ENCODE peak calls at places on chromosome 3, in five cellular contexts. S is astrocyte of the spinal cord, Q is AG09319, A is AG09309, M is RWPE1. Y is an unnamed sample.

GRCh38 chr3:56974242-56974945 is 86.1 kb upstream of the SPATA12 start:
- DNase-seq in Q (no peak), S (peak), A (no peak), M (no peak), Y (no peak)

GRCh38 chr3:123559040-123559861 is 25.6 kb downstream of the HACD2 start:
- DNase-seq in M (peak), Q (peak), A (no peak), S (peak), Y (peak)

GRCh38 chr3:132786890-132787289 is 64.7 kb upstream of the NPHP3 start:
- DNase-seq in S (no peak), Q (no peak), A (no peak), M (no peak), Y (no peak)

GRCh38 chr3:126468028-126468891 is 7.4 kb downstream of the ZXDC start:
- DNase-seq in M (no peak), S (no peak), A (no peak), Q (no peak), Y (no peak)

GRCh38 chr3:18098960-18099587 is 326.1 kb downstream of the SATB1 start:
- DNase-seq in S (peak), A (peak), M (peak), Q (peak), Y (no peak)

GRCh38 chr3:141477224-141477623 is 9.6 kb upstream of the RASA2 start:
- DNase-seq in A (peak), Q (no peak), M (peak), S (peak), Y (no peak)

GRCh38 chr3:195870442-195870841 is 37.9 kb downstream of the TNK2 start:
- DNase-seq in M (peak), Q (no peak), S (no peak), A (no peak), Y (no peak)

GRCh38 chr3:151460774-151461450 is at the start of gene IGSF10:
- DNase-seq in A (no peak), M (peak), S (no peak), Q (no peak), Y (no peak)

GRCh38 chr3:5187920-5188418 is 462 bp downstream of the EDEM1 start:
- DNase-seq in Q (no peak), M (peak), S (no peak), A (no peak), Y (peak)

GRCh38 chr3:182565916-182566524 is 227.3 kb upstream of the ATP11B start:
- DNase-seq in Q (no peak), M (no peak), S (peak), A (no peak), Y (no peak)

GRCh38 chr3:181326637-181327223 is 337.2 kb upstream of the DNAJC19 start:
- DNase-seq in S (peak), A (no peak), Q (no peak), M (peak), Y (peak)

GRCh38 chr3:31974454-31974853 is 6.6 kb downstream of the OSBPL10 start:
- DNase-seq in Q (no peak), M (no peak), S (peak), A (no peak), Y (no peak)

GRCh38 chr3:168024537-168024941 is 71.2 kb downstream of the GOLIM4 start:
- DNase-seq in S (peak), A (peak), M (no peak), Q (peak), Y (no peak)

GRCh38 chr3:179076243-179077027 is 4.8 kb upstream of the ZMAT3 start:
- DNase-seq in A (no peak), Q (no peak), M (no peak), S (no peak), Y (peak)

GRCh38 chr3:168249048-168249538 is 153.4 kb upstream of the GOLIM4 start:
- DNase-seq in S (peak), M (no peak), A (no peak), Q (no peak), Y (peak)

GRCh38 chr3:22990291-22991200 is 212.6 kb upstream of the UBE2E2 start:
- DNase-seq in M (no peak), A (no peak), Q (no peak), S (no peak), Y (no peak)

GRCh38 chr3:24595801-24596200 is 101.2 kb upstream of the THRB start:
- DNase-seq in A (peak), M (peak), S (no peak), Q (no peak), Y (no peak)

GRCh38 chr3:13500133-13500885 is 20.2 kb downstream of the HDAC11 start:
- DNase-seq in S (no peak), Q (no peak), A (no peak), M (no peak), Y (no peak)

GRCh38 chr3:134495980-134496379 is 10.1 kb downstream of the CEP63 start:
- DNase-seq in S (no peak), A (no peak), M (no peak), Q (no peak), Y (no peak)

GRCh38 chr3:156174229-156174847 is 54.0 kb downstream of the KCNAB1 start:
- DNase-seq in A (no peak), M (no peak), Q (no peak), S (peak), Y (peak)

GRCh38 chr3:183253364-183253960 is 409 bp downstream of the B3GNT5 start:
- DNase-seq in A (no peak), M (no peak), S (peak), Q (peak), Y (no peak)

GRCh38 chr3:13853256-13853977 is 26.5 kb downstream of the WNT7A start:
- DNase-seq in A (no peak), Q (no peak), M (no peak), S (no peak), Y (no peak)

GRCh38 chr3:107753494-107753893 is 230.7 kb downstream of the BBX start:
- DNase-seq in A (no peak), Q (no peak), S (peak), M (peak), Y (peak)

GRCh38 chr3:46846624-46847542 is 16.4 kb downstream of the MYL3 start:
- DNase-seq in M (no peak), S (no peak), Q (no peak), A (no peak), Y (no peak)

GRCh38 chr3:135226057-135226456 is 431.0 kb downstream of the EPHB1 start:
- DNase-seq in Q (no peak), S (no peak), A (no peak), M (no peak), Y (peak)

GRCh38 chr3:53817809-53818208 is 28.4 kb downstream of the CHDH start:
- DNase-seq in A (no peak), S (no peak), M (no peak), Q (no peak), Y (no peak)

GRCh38 chr3:135090020-135090717 is 295.1 kb downstream of the EPHB1 start:
- DNase-seq in S (no peak), Q (no peak), M (no peak), A (no peak), Y (no peak)

GRCh38 chr3:79885407-79885806 is 117.6 kb upstream of the ROBO1 start:
- DNase-seq in M (no peak), S (no peak), A (no peak), Q (no peak), Y (no peak)

GRCh38 chr3:132342615-132343014 is 25.4 kb downstream of the ACP3 start:
- DNase-seq in Q (no peak), S (no peak), A (no peak), M (no peak), Y (no peak)

GRCh38 chr3:123069021-123069381 is 2.2 kb downstream of the PDIA5 start:
- DNase-seq in A (no peak), M (no peak), Q (no peak), S (no peak), Y (no peak)

GRCh38 chr3:64687781-64688515 is at the start of gene ADAMTS9:
- DNase-seq in S (peak), Q (no peak), A (no peak), M (no peak), Y (no peak)

GRCh38 chr3:13213490-13213889 is 140.3 kb upstream of the IQSEC1 start:
- DNase-seq in S (no peak), A (no peak), M (no peak), Q (no peak), Y (no peak)

GRCh38 chr3:41434781-41435180 is 235.5 kb downstream of the CTNNB1 start:
- DNase-seq in M (no peak), A (no peak), Q (no peak), S (peak), Y (no peak)

DNA sequence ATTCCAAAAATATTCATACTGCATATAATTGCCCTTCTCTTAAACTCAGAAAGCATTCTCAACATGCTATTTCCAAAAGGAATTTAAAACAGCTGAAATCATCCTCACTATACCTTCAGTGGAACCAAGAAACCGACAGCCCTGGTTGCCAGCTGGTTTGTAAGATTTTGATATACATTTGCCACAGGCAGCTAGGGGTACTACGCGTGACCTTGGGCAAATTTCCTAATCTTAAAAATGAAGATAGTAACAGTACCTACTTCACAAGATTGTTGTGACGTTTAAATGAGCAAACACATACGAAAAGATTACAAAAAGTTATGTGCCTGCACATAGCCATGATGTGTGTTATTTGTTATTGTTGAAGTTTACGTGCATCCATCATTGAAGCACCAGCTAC is 7.3 kb downstream of the C3orf70 start:
- DNase-seq in S (no peak), A (no peak), Q (no peak), M (no peak), Y (no peak)
- TF ChIP-seq CTCF in S (no peak), A (no peak), Q (no peak), M (no peak), Y (no peak)

DNA sequence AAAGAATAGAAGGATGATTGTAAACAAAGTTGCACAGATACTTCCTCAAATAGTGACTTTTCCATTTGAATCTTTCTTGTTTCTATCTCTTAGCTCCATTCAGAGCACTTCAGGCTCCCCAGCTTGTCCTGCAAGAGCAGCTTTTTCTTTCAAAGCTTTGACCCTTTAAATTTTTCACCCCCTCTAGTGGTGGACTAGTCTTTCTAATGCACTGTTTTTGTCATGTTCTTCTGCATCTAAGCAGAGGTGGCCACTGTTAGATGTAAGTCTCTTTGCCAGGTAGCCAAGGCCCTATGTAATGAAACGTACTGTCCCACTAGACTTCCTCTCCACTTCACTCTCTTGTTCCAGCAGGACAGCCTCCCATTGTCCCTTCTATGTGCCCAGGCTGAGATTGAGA is 74.0 kb upstream of the MANF start:
- DNase-seq in M (peak), A (no peak), Q (peak), S (peak), Y (peak)
- TF ChIP-seq CTCF in M (peak), A (peak), Q (peak), S (peak), Y (peak)

DNA sequence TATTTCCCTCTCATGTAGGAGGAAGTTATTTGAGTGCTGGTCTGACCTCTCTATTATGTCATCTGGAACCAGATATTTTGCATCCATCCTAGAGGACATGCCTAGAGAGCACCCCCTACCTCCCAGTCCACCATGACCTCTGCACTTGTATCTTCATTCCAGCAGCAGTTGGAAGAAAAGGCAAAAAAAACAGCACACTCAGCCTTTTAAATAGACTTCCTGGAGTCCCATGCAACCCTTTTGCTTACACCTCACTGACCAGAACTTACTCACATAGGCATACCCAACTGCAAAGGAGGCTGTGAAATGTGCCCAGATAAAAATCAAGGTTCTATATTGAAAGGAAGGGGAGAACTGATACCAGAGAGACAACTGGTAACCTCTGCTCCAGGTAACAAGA is 92.3 kb upstream of the FHIT start:
- DNase-seq in A (no peak), S (no peak), Q (no peak), M (no peak), Y (no peak)
- TF ChIP-seq CTCF in A (no peak), S (no peak), Q (no peak), M (no peak), Y (no peak)

GRCh38 chr3:174126990-174127758 is 729.6 kb downstream of the NLGN1 start:
- DNase-seq in A (no peak), M (peak), Q (no peak), S (no peak), Y (no peak)

GRCh38 chr3:174120997-174121396 is 723.5 kb downstream of the NLGN1 start:
- DNase-seq in Q (no peak), A (no peak), S (no peak), M (no peak), Y (no peak)

GRCh38 chr3:174122411-174122810 is 724.9 kb downstream of the NLGN1 start:
- DNase-seq in M (no peak), A (no peak), S (no peak), Q (no peak), Y (no peak)

GRCh38 chr3:174125267-174125844 is 727.8 kb downstream of the NLGN1 start:
- DNase-seq in S (peak), M (peak), Q (peak), A (peak), Y (no peak)
- TF ChIP-seq CTCF in S (peak), M (no peak), Q (peak), A (peak), Y (peak)

GRCh38 chr3:72587282-72587681 is 261.0 kb downstream of the SHQ1 start:
- DNase-seq in M (no peak), A (no peak), Q (no peak), S (no peak), Y (no peak)
- TF ChIP-seq CTCF in M (no peak), A (no peak), Q (no peak), S (no peak), Y (no peak)

GRCh38 chr3:50358355-50358926 is 880 bp downstream of the TMEM115 start:
- DNase-seq in Q (no peak), S (no peak), M (no peak), A (no peak), Y (no peak)

GRCh38 chr3:50356553-50356952 is 2.8 kb downstream of the TMEM115 start:
- DNase-seq in Q (no peak), S (no peak), A (no peak), M (no peak), Y (no peak)

GRCh38 chr3:50354850-50355249 is 4.2 kb downstream of the CYB561D2 start:
- DNase-seq in M (no peak), A (no peak), Q (no peak), S (no peak), Y (no peak)

GRCh38 chr3:50354186-50354764 is 3.6 kb downstream of the CYB561D2 start:
- DNase-seq in A (no peak), Q (no peak), M (no peak), S (no peak), Y (no peak)

DNA sequence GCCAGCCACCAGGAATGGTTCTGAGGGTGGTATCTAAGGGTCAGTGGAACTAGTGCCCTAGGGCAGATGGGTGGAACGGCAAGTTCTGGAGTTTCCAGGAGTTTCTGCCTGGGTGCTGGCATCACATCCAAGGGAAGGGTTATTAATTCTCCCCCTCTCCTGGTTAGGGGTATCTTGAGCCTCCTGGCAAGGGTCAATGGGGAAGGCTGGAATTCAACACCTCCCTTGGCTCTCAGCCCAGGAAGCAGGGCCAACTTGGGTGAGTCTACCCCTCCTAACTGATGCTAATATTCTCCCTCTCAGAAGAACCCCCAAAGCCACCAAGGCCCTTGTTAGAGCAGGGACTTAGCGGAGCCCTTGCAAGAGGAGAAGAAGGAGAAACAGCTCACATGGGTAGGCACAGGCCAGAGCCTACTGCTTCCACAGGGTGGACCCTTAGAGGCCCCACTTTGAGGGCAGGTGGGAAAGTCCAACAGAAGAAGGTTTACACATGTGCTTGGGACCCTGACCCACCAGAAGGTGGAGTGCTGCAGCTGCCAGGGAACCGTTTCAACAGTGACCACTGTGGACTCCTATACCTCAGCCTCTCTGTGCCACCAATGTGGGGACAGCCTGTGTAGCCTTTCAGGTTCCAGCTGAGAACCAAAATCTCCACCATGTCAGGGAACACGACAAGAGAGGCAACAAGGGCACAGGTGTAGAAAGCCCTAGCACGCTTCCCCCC is 3.3 kb downstream of the TMEM115 start:
- DNase-seq in M (no peak), Q (no peak), A (no peak), S (no peak), Y (no peak)
- TF ChIP-seq CTCF in M (no peak), Q (no peak), A (no peak), S (no peak), Y (no peak)

DNA sequence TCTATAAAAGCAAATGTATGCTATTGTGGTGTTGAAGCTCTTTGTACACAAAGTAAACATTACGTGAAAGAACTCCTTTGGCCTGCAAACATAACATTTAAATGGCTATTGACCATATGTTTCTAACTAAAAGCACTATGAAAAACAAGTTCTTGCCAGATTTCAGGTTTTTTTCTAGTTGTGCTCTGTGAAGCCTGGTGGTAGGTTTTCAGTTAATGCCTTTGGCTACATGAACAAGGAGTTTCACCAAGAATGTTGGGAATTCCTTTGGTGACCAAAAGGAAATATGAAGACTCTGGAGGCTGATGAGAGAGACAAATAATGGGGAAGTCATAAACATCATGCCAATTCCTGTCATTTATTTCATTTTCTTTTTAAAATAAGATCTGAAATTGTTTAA is 66.0 kb downstream of the RBMS3 start:
- DNase-seq in S (peak), Q (peak), A (peak), M (no peak), Y (no peak)
- TF ChIP-seq CTCF in S (peak), Q (no peak), A (no peak), M (no peak), Y (no peak)